ENCODE peak calls at places on chromosomes 4 and X, in five cellular contexts. R is H9; O is Jurkat, Clone E6-1; W is T-helper 17 cell; C is T-helper 2 cell. U is an unnamed sample.

GRCh38 chr4:24689212-24689611 is 104.9 kb upstream of the DHX15 start:
- DNase-seq in O (no peak), R (no peak), C (no peak), W (no peak), U (no peak)

GRCh38 chr4:44927361-44928061 is 201.2 kb upstream of the GNPDA2 start:
- DNase-seq in O (peak), R (no peak), C (no peak), W (no peak), U (no peak)

GRCh38 chr4:77203380-77204197 is 46.6 kb downstream of the CCNG2 start:
- DNase-seq in C (no peak), R (peak), O (peak), W (peak), U (peak)

GRCh38 chrX:109934434-109934833 is 68.5 kb upstream of the TMEM164 start:
- DNase-seq in C (no peak), O (no peak), R (no peak), W (no peak), U (no peak)

GRCh38 chr4:104491826-104492771 is 2.6 kb downstream of the CXXC4 start:
- DNase-seq in W (no peak), O (no peak), R (peak), C (no peak), U (no peak)

GRCh38 chrX:42090395-42090794 is 167.0 kb upstream of the CASK start:
- DNase-seq in W (no peak), R (no peak), C (no peak), O (no peak), U (no peak)

GRCh38 chr4:147479817-147480216 is 1.1 kb upstream of the EDNRA start:
- DNase-seq in C (no peak), R (no peak), W (no peak), O (peak), U (peak)

GRCh38 chr4:42594880-42595279 is 62.0 kb downstream of the ATP8A1 start:
- DNase-seq in W (no peak), O (no peak), R (no peak), C (no peak), U (no peak)

GRCh38 chr4:112060212-112060611 is 85.0 kb upstream of the FAM241A start:
- DNase-seq in O (peak), C (no peak), R (no peak), W (no peak), U (no peak)

GRCh38 chr4:69731826-69732225 is 28.6 kb downstream of the SULT1B1 start:
- DNase-seq in C (no peak), R (no peak), W (no peak), O (no peak), U (no peak)

GRCh38 chrX:69031181-69031580 is 134.1 kb downstream of the PJA1 start:
- DNase-seq in O (no peak), C (no peak), W (no peak), R (peak), U (no peak)

U was measured in ovary.